ENCODE peak calls at places on chromosomes 4 and X, in seven cellular contexts. Y is A549, K is adrenal gland, C is HCT116, R is esophagus squamous epithelium, U is suprapubic skin, L is testis. O is an unnamed sample.

GRCh38 chrX:69165116-69165651 is at the start of gene PJA1:
- DNase-seq in Y (peak; percentile 54), K (peak; percentile 71), C (no peak), R (peak; percentile 13), U (peak; percentile 78), L (peak; percentile 81), O (peak; percentile 77)

GRCh38 chr4:53767503-53767902 is 176.2 kb upstream of the LNX1 start:
- DNase-seq in Y (no peak), K (no peak), C (no peak), R (no peak), U (no peak), L (no peak), O (no peak)

GRCh38 chr4:142778430-142778829 is 67.7 kb downstream of the INPP4B start:
- DNase-seq in Y (no peak), K (no peak), C (no peak), R (no peak), U (no peak), L (no peak), O (no peak)

GRCh38 chr4:120227568-120227967 is 160.9 kb upstream of the MAD2L1 start:
- DNase-seq in Y (no peak), K (no peak), C (no peak), R (no peak), U (no peak), L (no peak), O (no peak)

GRCh38 chrX:109472939-109473713 is 8.8 kb downstream of the GUCY2F start:
- DNase-seq in Y (peak; percentile 21), K (peak; percentile 44), C (peak; percentile 27), R (no peak), U (no peak), L (peak; percentile 15), O (no peak)

GRCh38 chr4:100898844-100899243 is 381.0 kb upstream of the EMCN start:
- DNase-seq in Y (no peak), K (no peak), C (no peak), R (no peak), U (no peak), L (no peak), O (no peak)

GRCh38 chr4:70842761-70843435 is 3.2 kb upstream of the GRSF1 start:
- DNase-seq in Y (no peak), K (no peak), C (no peak), R (no peak), U (no peak), L (no peak), O (no peak)

GRCh38 chr4:72326692-72327632 is 242.1 kb downstream of the ADAMTS3 start:
- DNase-seq in Y (peak; percentile 32), K (no peak), C (peak; percentile 8), R (no peak), U (no peak), L (no peak), O (no peak)

GRCh38 chr4:114281561-114281960 is 302.1 kb upstream of the ARSJ start:
- DNase-seq in Y (no peak), K (no peak), C (no peak), R (no peak), U (no peak), L (no peak), O (no peak)

GRCh38 chr4:12583286-12583685 is 900.9 kb downstream of the RAB28 start:
- DNase-seq in Y (no peak), K (no peak), C (no peak), R (no peak), U (no peak), L (no peak), O (no peak)

GRCh38 chrX:97898798-97899197 is 1015.1 kb downstream of the RPA4 start:
- DNase-seq in Y (no peak), K (no peak), C (no peak), R (no peak), U (no peak), L (no peak), O (no peak)

GRCh38 chr4:116925900-116926457 is 159.4 kb downstream of the TRAM1L1 start:
- DNase-seq in Y (no peak), K (no peak), C (no peak), R (no peak), U (no peak), L (peak; percentile 23), O (peak; percentile 48)

GRCh38 chr4:113555868-113556267 is 205.7 kb downstream of the CAMK2D start:
- DNase-seq in Y (no peak), K (no peak), C (no peak), R (no peak), U (no peak), L (no peak), O (no peak)

GRCh38 chr4:18842431-18842830 is 820.9 kb upstream of the LCORL start:
- DNase-seq in Y (no peak), K (no peak), C (no peak), R (no peak), U (no peak), L (no peak), O (no peak)

DNA sequence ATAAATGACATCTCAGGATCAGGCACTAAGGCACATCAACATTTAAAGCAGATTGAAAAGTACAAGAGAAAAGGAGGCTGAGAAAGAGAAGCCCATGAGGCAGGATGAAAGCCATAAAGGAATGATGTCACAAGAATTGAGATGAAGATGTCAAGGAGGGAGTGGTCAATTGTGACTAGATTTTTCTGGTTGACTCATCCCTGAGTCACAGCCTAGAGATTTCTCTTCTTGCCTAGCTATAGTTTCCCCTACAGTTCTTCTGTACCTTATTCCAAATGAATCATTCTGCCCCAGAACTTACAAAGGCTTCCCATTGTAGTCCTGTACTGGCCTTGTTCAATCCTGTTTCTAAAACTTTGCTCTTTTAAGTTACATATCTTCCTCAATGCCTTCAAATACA is 3.4 kb upstream of the USP53 start:
- DNase-seq in Y (peak; percentile 81), K (no peak), C (peak; percentile 95), R (no peak), U (no peak), L (no peak), O (no peak)
- H3K27ac ChIP-seq in Y (peak overlapping the region; percentile 71), K (peak overlapping the region; percentile 46), C (peak overlapping the region; percentile 70), R (peak overlapping the region; percentile 64), U (peak overlapping the region; percentile 79), L (no peak overlapping the region), O (no peak overlapping the region)

DNA sequence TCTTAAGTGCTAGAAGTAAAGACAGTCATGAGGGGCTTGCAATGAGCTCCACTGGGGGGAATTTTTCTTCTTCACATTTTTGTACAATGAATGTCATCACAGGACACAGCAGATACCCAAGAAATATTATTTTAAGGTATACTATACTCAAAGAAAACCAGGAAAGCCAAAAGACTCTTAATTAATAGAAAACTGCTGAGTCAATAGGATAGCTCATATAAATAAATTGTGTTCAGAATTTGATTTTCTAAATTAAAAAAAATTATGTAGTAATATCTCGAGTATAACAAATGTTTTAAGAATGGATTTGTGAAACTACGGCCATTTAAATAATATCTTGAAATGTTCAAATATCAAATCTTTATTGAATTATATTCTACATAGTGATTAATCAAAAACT is 25.7 kb upstream of the CXCL8 start:
- DNase-seq in Y (no peak), K (no peak), C (no peak), R (no peak), U (no peak), L (no peak), O (no peak)
- TF ChIP-seq POLR2A in Y (no peak), K (no peak), C (no peak), R (no peak), U (no peak), L (no peak), O (no peak)

GRCh38 chr4:74267998-74268606 is 40.2 kb upstream of the EPGN start:
- DNase-seq in Y (no peak), K (peak; percentile 9), C (peak; percentile 87), R (no peak), U (no peak), L (no peak), O (no peak)
- H3K27ac ChIP-seq in Y (peak overlapping the region; percentile 15), K (no peak overlapping the region), C (peak overlapping the region; percentile 90), R (peak overlapping the region; percentile 3), U (no peak overlapping the region), L (no peak overlapping the region), O (no peak overlapping the region)

GRCh38 chr4:182448281-182449151 is 205.3 kb downstream of the TENM3 start:
- DNase-seq in Y (peak; percentile 67), K (peak; percentile 92), C (peak; percentile 59), R (peak; percentile 13), U (peak; percentile 90), L (peak; percentile 95), O (peak; percentile 95)
- TF ChIP-seq POLR2A in Y (no peak), K (peak; percentile 52), C (no peak), R (peak; percentile 29), U (no peak), L (peak; percentile 10), O (peak; percentile 36)

DNA sequence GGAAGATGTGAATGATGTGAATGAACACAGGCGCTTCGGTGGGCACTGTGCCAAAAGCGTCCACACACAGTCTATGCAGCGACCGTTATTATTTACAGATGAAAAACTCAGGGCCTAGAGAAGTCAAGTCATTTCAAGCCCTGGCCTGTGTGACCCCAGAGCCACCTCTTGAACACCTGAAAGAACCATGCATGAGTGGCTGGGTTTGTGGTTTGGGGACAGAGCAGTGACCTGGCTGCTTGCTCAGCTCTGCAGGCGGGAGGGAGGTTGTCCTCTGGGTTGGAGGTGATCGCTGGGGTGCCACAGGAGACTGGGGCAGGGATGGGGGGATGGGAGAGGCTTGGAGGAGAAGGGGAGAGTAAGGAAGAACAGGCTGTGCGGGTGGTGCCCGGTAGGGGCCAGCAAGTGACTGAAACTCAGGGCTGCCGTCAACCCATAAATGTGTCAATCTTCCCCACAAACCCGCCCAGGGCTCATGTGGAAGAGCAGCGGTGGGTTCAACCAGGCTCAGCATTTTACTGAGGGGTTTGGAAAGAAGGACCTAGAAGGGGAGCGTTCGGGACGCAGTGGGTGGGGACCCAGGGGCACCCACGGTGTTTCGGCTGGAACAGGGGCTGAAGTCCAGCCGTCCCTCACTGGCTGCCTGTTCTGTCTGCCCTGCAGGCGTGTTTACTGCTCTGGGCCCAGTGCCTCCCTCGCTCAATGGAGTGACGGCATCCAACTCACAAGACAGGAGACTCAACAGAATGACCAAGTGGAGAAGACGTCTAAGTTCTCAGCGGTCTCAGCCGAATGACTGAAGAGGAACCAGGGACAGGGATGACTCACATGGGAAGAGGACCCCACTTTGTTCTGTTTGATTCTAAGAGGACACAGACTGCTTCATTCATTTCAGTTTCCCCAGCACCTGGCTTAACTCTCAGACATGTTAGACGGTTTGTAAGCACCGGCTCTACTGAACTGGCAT is 167.8 kb downstream of the AFAP1 start:
- DNase-seq in Y (no peak), K (no peak), C (no peak), R (no peak), U (peak; percentile 48), L (no peak), O (peak; percentile 37)
- H3K27ac ChIP-seq in Y (no peak overlapping the region), K (peak overlapping the region; percentile 53), C (no peak overlapping the region), R (no peak overlapping the region), U (no peak overlapping the region), L (no peak overlapping the region), O (no peak overlapping the region)

GRCh38 chr4:40231464-40231863 is 34.6 kb downstream of the RHOH start:
- DNase-seq in Y (no peak), K (no peak), C (no peak), R (no peak), U (no peak), L (no peak), O (no peak)

GRCh38 chr4:40223343-40223742 is 26.5 kb downstream of the RHOH start:
- DNase-seq in Y (no peak), K (no peak), C (no peak), R (no peak), U (no peak), L (no peak), O (no peak)

GRCh38 chr4:40225497-40225896 is 28.7 kb downstream of the RHOH start:
- DNase-seq in Y (no peak), K (no peak), C (no peak), R (no peak), U (no peak), L (no peak), O (no peak)

GRCh38 chr4:40228497-40229365 is 31.9 kb downstream of the RHOH start:
- DNase-seq in Y (peak; percentile 38), K (no peak), C (no peak), R (no peak), U (no peak), L (no peak), O (no peak)

GRCh38 chr4:40227284-40227683 is 30.5 kb downstream of the RHOH start:
- DNase-seq in Y (no peak), K (no peak), C (no peak), R (no peak), U (no peak), L (no peak), O (no peak)
- TF ChIP-seq POLR2A in Y (no peak), K (no peak), C (no peak), R (no peak), U (no peak), L (no peak), O (no peak)

O was measured in right lobe of liver.